ENCODE peak calls at places on chromosomes 3 and 15, in four cellular contexts. N is hepatic stellate cell, T is amniotic epithelial cell, G is neural crest cell. A is an unnamed sample.

GRCh38 chr3:78140866-78141658 is 1101.2 kb downstream of the ROBO2 start:
- DNase-seq in N (peak), T (peak), G (no peak), A (no peak)

GRCh38 chr15:74382004-74382816 is 14.8 kb upstream of the CYP11A1 start:
- DNase-seq in N (peak), T (peak), G (peak), A (peak)

GRCh38 chr3:29893024-29893554 is 612.2 kb downstream of the RBMS3 start:
- DNase-seq in N (no peak), T (no peak), G (no peak), A (no peak)

GRCh38 chr3:13240928-13241618 is 167.8 kb upstream of the IQSEC1 start:
- DNase-seq in N (no peak), T (no peak), G (no peak), A (no peak)

GRCh38 chr3:41102053-41102556 is 97.2 kb upstream of the CTNNB1 start:
- DNase-seq in N (no peak), T (peak), G (no peak), A (no peak)

GRCh38 chr3:64278631-64279030 is 53.4 kb upstream of the PRICKLE2 start:
- DNase-seq in N (no peak), T (peak), G (no peak), A (no peak)

GRCh38 chr3:25246921-25247320 is 181.1 kb upstream of the RARB start:
- DNase-seq in N (no peak), T (no peak), G (no peak), A (no peak)

GRCh38 chr15:90376789-90377188 is 11.3 kb upstream of the IQGAP1 start:
- DNase-seq in N (no peak), T (no peak), G (no peak), A (no peak)

GRCh38 chr3:175338775-175339535 is 479.8 kb downstream of the NAALADL2 start:
- DNase-seq in N (peak), T (peak), G (no peak), A (peak)

GRCh38 chr3:34842706-34843478 is 796.4 kb upstream of the ARPP21 start:
- DNase-seq in N (no peak), T (no peak), G (no peak), A (peak)

GRCh38 chr3:174417568-174417967 is 441.6 kb upstream of the NAALADL2 start:
- DNase-seq in N (no peak), T (no peak), G (no peak), A (no peak)

GRCh38 chr15:52857937-52858336 is 67.8 kb upstream of the ONECUT1 start:
- DNase-seq in N (no peak), T (no peak), G (no peak), A (no peak)

GRCh38 chr3:35120026-35120425 is 519.3 kb upstream of the ARPP21 start:
- DNase-seq in N (no peak), T (no peak), G (no peak), A (peak)

GRCh38 chr3:74139648-74140047 is 474.8 kb downstream of the CNTN3 start:
- DNase-seq in N (no peak), T (no peak), G (no peak), A (no peak)

GRCh38 chr15:36579792-36580431 is 486 bp downstream of the CDIN1 start:
- DNase-seq in N (no peak), T (peak), G (no peak), A (no peak)

GRCh38 chr15:101495334-101496197 is 6.1 kb upstream of the PCSK6 start:
- DNase-seq in N (no peak), T (no peak), G (no peak), A (no peak)

GRCh38 chr15:86300371-86301106 is 220.9 kb downstream of the AGBL1 start:
- DNase-seq in N (no peak), T (no peak), G (no peak), A (no peak)